ENCODE peak calls at places on chromosome 18, in seven cellular contexts. Z, O, R, Q, T, I and N are unnamed samples.

GRCh38 chr18:32372047-32372380 is 98.7 kb downstream of the GAREM1 start:
- DNase-seq in Z (no peak), O (no peak), R (no peak), Q (no peak), T (no peak), I (no peak), N (no peak)

GRCh38 chr18:63477972-63478371 is 1.2 kb downstream of the SERPINB5 start:
- DNase-seq in Z (no peak), O (no peak), R (peak), Q (no peak), T (no peak), I (no peak), N (peak)

GRCh38 chr18:48376406-48376805 is 32.8 kb downstream of the ZBTB7C start:
- DNase-seq in Z (no peak), O (no peak), R (no peak), Q (peak), T (no peak), I (no peak), N (peak)

GRCh38 chr18:13369756-13370510 is 151.4 kb downstream of the LDLRAD4 start:
- DNase-seq in Z (no peak), O (no peak), R (no peak), Q (no peak), T (no peak), I (no peak), N (no peak)

GRCh38 chr18:72700961-72701710 is 157.0 kb upstream of the CBLN2 start:
- DNase-seq in Z (peak), O (no peak), R (peak), Q (no peak), T (no peak), I (no peak), N (peak)

GRCh38 chr18:31192086-31192776 is 29.6 kb upstream of the DSC1 start:
- DNase-seq in Z (no peak), O (no peak), R (no peak), Q (no peak), T (no peak), I (no peak), N (no peak)

GRCh38 chr18:26057208-26057821 is 33.1 kb downstream of the SS18 start:
- DNase-seq in Z (no peak), O (no peak), R (no peak), Q (no peak), T (no peak), I (no peak), N (peak)

GRCh38 chr18:63828120-63828519 is 52.9 kb downstream of the SERPINB7 start:
- DNase-seq in Z (no peak), O (no peak), R (no peak), Q (no peak), T (no peak), I (no peak), N (no peak)

GRCh38 chr18:66440433-66440832 is 163.5 kb downstream of the CDH19 start:
- DNase-seq in Z (no peak), O (no peak), R (no peak), Q (no peak), T (no peak), I (no peak), N (no peak)

GRCh38 chr18:6342990-6343389 is 71.7 kb downstream of the L3MBTL4 start:
- DNase-seq in Z (no peak), O (no peak), R (no peak), Q (no peak), T (no peak), I (no peak), N (no peak)

GRCh38 chr18:9922592-9923308 is 8.9 kb downstream of the VAPA start:
- DNase-seq in Z (no peak), O (no peak), R (no peak), Q (no peak), T (no peak), I (no peak), N (no peak)

GRCh38 chr18:2961828-2962227 is 51.1 kb downstream of the LPIN2 start:
- DNase-seq in Z (no peak), O (no peak), R (peak), Q (no peak), T (peak), I (no peak), N (peak)

GRCh38 chr18:59005266-59005665 is 134.4 kb upstream of the SEC11C start:
- DNase-seq in Z (no peak), O (peak), R (peak), Q (no peak), T (no peak), I (no peak), N (peak)

GRCh38 chr18:79982736-79983135 is 5.6 kb downstream of the TXNL4A start:
- DNase-seq in Z (no peak), O (no peak), R (peak), Q (no peak), T (peak), I (peak), N (peak)

GRCh38 chr18:2908166-2908945 is 61.5 kb downstream of the EMILIN2 start:
- DNase-seq in Z (no peak), O (no peak), R (no peak), Q (peak), T (no peak), I (no peak), N (no peak)